ENCODE peak calls at places on chromosome 3, in ten cellular contexts. V, H, D, R, G, N, U, S, P and F are unnamed samples.

GRCh38 chr3:139758654-139759291 is 81.0 kb upstream of the NMNAT3 start:
- DNase-seq in D (no peak), U (no peak), N (no peak), R (peak), G (peak), H (no peak), V (peak), S (no peak), P (peak), F (peak)

GRCh38 chr3:71998995-71999673 is 214.2 kb upstream of the PROK2 start:
- DNase-seq in G (peak), H (peak), V (peak), P (peak), D (no peak), S (no peak), N (no peak), R (peak), U (no peak), F (peak)

GRCh38 chr3:41274944-41275668 is 75.8 kb downstream of the CTNNB1 start:
- DNase-seq in D (no peak), G (peak), U (no peak), N (no peak), S (no peak), H (no peak), R (peak), V (peak), P (peak), F (peak)

GRCh38 chr3:128123231-128123537 is 428 bp downstream of the RUVBL1 start:
- DNase-seq in V (no peak), U (no peak), N (peak), R (no peak), G (no peak), P (no peak), S (no peak), H (no peak), D (no peak), F (no peak)

GRCh38 chr3:41961061-41961749 is 698 bp downstream of the ULK4 start:
- DNase-seq in R (peak), H (peak), N (peak), U (peak), S (peak), D (peak), V (peak), G (peak), P (peak), F (peak)

GRCh38 chr3:123188058-123188457 is 13.7 kb upstream of the SEC22A start:
- DNase-seq in P (no peak), G (no peak), V (peak), U (no peak), H (no peak), S (no peak), N (no peak), R (peak), D (no peak), F (no peak)

GRCh38 chr3:32420138-32420981 is 28.7 kb downstream of the CMTM7 start:
- DNase-seq in U (no peak), H (no peak), G (peak), D (peak), R (peak), S (no peak), V (no peak), P (peak), N (peak), F (peak)

GRCh38 chr3:35832140-35832571 is 192.8 kb downstream of the ARPP21 start:
- DNase-seq in R (no peak), U (no peak), H (no peak), N (no peak), P (no peak), D (no peak), V (no peak), S (no peak), G (peak), F (peak)

GRCh38 chr3:123169492-123169929 is 32.2 kb upstream of the SEC22A start:
- DNase-seq in H (no peak), V (no peak), G (no peak), R (peak), U (no peak), S (no peak), P (no peak), N (no peak), D (no peak), F (peak)

GRCh38 chr3:132161608-132162007 is 126.8 kb upstream of the CPNE4 start:
- DNase-seq in G (no peak), U (no peak), H (no peak), V (no peak), S (no peak), R (no peak), D (no peak), P (no peak), N (no peak), F (peak)

GRCh38 chr3:127803619-127804018 is 18.7 kb downstream of the MGLL start:
- DNase-seq in G (peak), D (peak), V (peak), R (peak), S (no peak), U (peak), H (peak), N (no peak), P (peak), F (peak)

GRCh38 chr3:71876135-71876534 is 91.2 kb upstream of the PROK2 start:
- DNase-seq in D (no peak), P (no peak), R (no peak), G (no peak), U (no peak), S (no peak), V (no peak), N (no peak), H (no peak), F (no peak)

GRCh38 chr3:182698078-182698477 is 95.2 kb upstream of the ATP11B start:
- DNase-seq in P (no peak), D (no peak), G (no peak), U (no peak), V (no peak), H (no peak), N (no peak), R (no peak), S (no peak), F (no peak)
- TF ChIP-seq CTCF in P (no peak), D (no peak), G (no peak), U (no peak), V (no peak), H (no peak), N (no peak), R (no peak), S (no peak), F (no peak)

GRCh38 chr3:52520141-52520667 is 13.5 kb downstream of the NT5DC2 start:
- DNase-seq in P (no peak), V (no peak), H (no peak), S (peak), D (no peak), G (no peak), N (no peak), R (no peak), U (no peak), F (no peak)

GRCh38 chr3:52518723-52519444 is 14.8 kb downstream of the NT5DC2 start:
- DNase-seq in P (no peak), G (no peak), D (no peak), N (no peak), U (no peak), H (no peak), S (peak), V (no peak), R (no peak), F (no peak)

GRCh38 chr3:52516509-52517195 is 17.0 kb downstream of the NT5DC2 start:
- DNase-seq in V (no peak), G (no peak), H (no peak), S (peak), P (no peak), R (no peak), D (no peak), N (no peak), U (no peak), F (no peak)

GRCh38 chr3:52519445-52520140 is 14.1 kb downstream of the NT5DC2 start:
- DNase-seq in V (no peak), U (no peak), D (no peak), P (no peak), R (no peak), G (no peak), H (no peak), N (no peak), S (peak), F (no peak)

GRCh38 chr3:52517796-52518722 is 15.6 kb downstream of the NT5DC2 start:
- DNase-seq in U (no peak), V (no peak), D (no peak), H (no peak), N (no peak), R (no peak), P (no peak), S (peak), G (no peak), F (no peak)
- H3K4me3 ChIP-seq in U (no peak), V (no peak), D (no peak), H (peak), N (no peak), R (no peak), P (no peak), S (no peak), G (no peak), F (no peak)

DNA sequence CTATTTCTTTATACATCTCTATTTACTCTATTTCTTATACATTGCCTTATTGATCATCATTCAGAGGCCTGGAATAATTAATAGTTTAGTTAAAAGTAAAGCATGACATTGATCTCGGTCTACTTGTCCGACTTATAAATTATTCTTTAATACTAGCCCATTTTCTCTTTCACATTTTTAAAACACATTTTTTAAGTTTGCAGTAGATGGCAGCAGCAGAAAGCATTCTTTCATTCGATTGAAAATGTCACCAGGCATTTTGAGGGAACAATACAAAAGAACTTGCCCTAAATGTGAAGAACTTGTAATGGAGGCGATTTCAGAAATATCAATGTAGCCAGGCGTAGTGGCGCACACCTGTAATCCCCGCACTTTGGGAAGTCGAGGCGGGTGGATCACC is 15.5 kb upstream of the MAP3K13 start:
- DNase-seq in H (no peak), V (no peak), G (no peak), P (no peak), U (no peak), R (no peak), N (no peak), D (no peak), S (no peak), F (no peak)
- TF ChIP-seq CTCF in H (no peak), V (no peak), G (no peak), P (no peak), U (no peak), R (no peak), N (no peak), D (peak), S (no peak), F (no peak)

GRCh38 chr3:108029466-108029865 is 61.4 kb downstream of the CD47 start:
- DNase-seq in S (no peak), R (no peak), H (no peak), G (peak), D (no peak), V (peak), U (no peak), N (no peak), P (peak), F (no peak)

GRCh38 chr3:108030915-108031425 is 59.9 kb downstream of the CD47 start:
- DNase-seq in H (no peak), G (no peak), V (no peak), N (no peak), D (no peak), S (no peak), U (no peak), P (no peak), R (no peak), F (no peak)

GRCh38 chr3:108035751-108036150 is 55.1 kb downstream of the CD47 start:
- DNase-seq in N (no peak), S (no peak), P (no peak), R (no peak), V (no peak), H (no peak), D (no peak), G (no peak), U (no peak), F (peak)

GRCh38 chr3:108036401-108036800 is 54.4 kb downstream of the CD47 start:
- DNase-seq in H (no peak), V (peak), R (no peak), N (no peak), S (no peak), G (no peak), U (peak), P (no peak), D (no peak), F (no peak)

DNA sequence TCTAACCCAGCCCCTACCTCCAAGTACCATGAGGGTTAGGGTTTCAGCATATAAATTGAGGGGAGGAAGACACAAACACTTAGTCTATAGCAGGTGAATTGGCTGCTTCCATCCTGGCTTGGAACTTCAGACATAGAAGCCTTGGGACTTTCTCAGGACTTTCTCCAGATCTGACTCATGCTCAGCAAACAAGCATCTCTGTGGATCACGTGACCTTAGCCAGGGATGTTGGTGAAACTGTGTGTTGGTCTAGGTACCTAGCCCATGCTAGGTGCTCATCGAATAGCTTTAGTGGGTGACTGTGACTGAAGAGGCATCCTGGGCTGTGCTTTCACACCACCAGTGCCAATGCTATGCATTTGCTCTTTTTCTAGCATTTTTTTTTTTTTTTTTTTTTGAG is 58.9 kb downstream of the CD47 start:
- DNase-seq in V (no peak), G (no peak), S (no peak), H (no peak), D (no peak), R (peak), U (no peak), N (no peak), P (no peak), F (peak)
- H3K4me3 ChIP-seq in V (no peak), G (no peak), S (no peak), H (no peak), D (no peak), R (no peak), U (no peak), N (no peak), P (no peak), F (no peak)

GRCh38 chr3:130893240-130894129 is at the start of gene ATP2C1:
- DNase-seq in S (peak), G (peak), N (peak), U (peak), H (peak), D (peak), V (peak), R (peak), P (peak), F (peak)
- TF ChIP-seq CTCF in S (peak), G (no peak), N (no peak), U (no peak), H (no peak), D (no peak), V (peak), R (no peak), P (no peak), F (no peak)